ENCODE peak calls at places on chromosome 21, in six cellular contexts. F, H, I, J, L and R are unnamed samples.
A peak's percentile ranks its signal among the peaks of the same experiment; 100 is the strongest.

GRCh38 chr21:43921602-43921978 is 56.6 kb downstream of the AGPAT3 start:
- DNase-seq in F (no peak), H (no peak), I (no peak), J (no peak), L (no peak), R (no peak)

GRCh38 chr21:14071902-14072734 is 138.6 kb downstream of the LIPI start:
- DNase-seq in F (no peak), H (no peak), I (no peak), J (no peak), L (no peak), R (no peak)

GRCh38 chr21:42570362-42570761 is 56.7 kb downstream of the SLC37A1 start:
- DNase-seq in F (peak; percentile 50), H (no peak), I (no peak), J (peak; percentile 20), L (no peak), R (peak; percentile 32)

GRCh38 chr21:32112194-32112593 is 166.7 kb downstream of the MIS18A start:
- DNase-seq in F (no peak), H (no peak), I (no peak), J (no peak), L (no peak), R (no peak)

GRCh38 chr21:18253809-18254208 is 9.2 kb downstream of the CHODL start:
- DNase-seq in F (no peak), H (no peak), I (no peak), J (no peak), L (no peak), R (no peak)

GRCh38 chr21:27570306-27570868 is 603.5 kb upstream of the ADAMTS5 start:
- DNase-seq in F (peak; percentile 83), H (no peak), I (no peak), J (peak; percentile 37), L (peak; percentile 39), R (peak; percentile 69)

GRCh38 chr21:27171704-27172103 is 204.8 kb upstream of the ADAMTS5 start:
- DNase-seq in F (no peak), H (no peak), I (no peak), J (no peak), L (no peak), R (no peak)

GRCh38 chr21:17458279-17458678 is 54.6 kb upstream of the CXADR start:
- DNase-seq in F (no peak), H (peak; percentile 7), I (no peak), J (no peak), L (no peak), R (no peak)

GRCh38 chr21:25997788-25998611 is 172.6 kb downstream of the APP start:
- DNase-seq in F (no peak), H (peak; percentile 64), I (no peak), J (no peak), L (peak; percentile 41), R (no peak)

GRCh38 chr21:32819702-32820101 is 48.1 kb upstream of the PAXBP1 start:
- DNase-seq in F (peak; percentile 84), H (no peak), I (no peak), J (no peak), L (no peak), R (no peak)

GRCh38 chr21:31459457-31459856 is 115.4 kb upstream of the TIAM1 start:
- DNase-seq in F (no peak), H (no peak), I (no peak), J (no peak), L (no peak), R (no peak)

GRCh38 chr21:42724226-42724920 is 71.0 kb downstream of the PDE9A start:
- DNase-seq in F (no peak), H (peak; percentile 78), I (no peak), J (no peak), L (peak; percentile 7), R (no peak)

GRCh38 chr21:44052071-44052829 is 40.1 kb downstream of the TRAPPC10 start:
- DNase-seq in F (no peak), H (no peak), I (no peak), J (peak; percentile 43), L (no peak), R (no peak)

GRCh38 chr21:40099809-40100208 is 232.6 kb downstream of the PCP4 start:
- DNase-seq in F (no peak), H (no peak), I (no peak), J (no peak), L (no peak), R (no peak)

GRCh38 chr21:40153351-40153750 is 286.1 kb downstream of the PCP4 start:
- DNase-seq in F (no peak), H (no peak), I (no peak), J (no peak), L (no peak), R (no peak)

GRCh38 chr21:31260790-31261189 is 83.3 kb downstream of the TIAM1 start:
- DNase-seq in F (no peak), H (no peak), I (no peak), J (no peak), L (no peak), R (no peak)

GRCh38 chr21:32207096-32207716 is 71.6 kb downstream of the MIS18A start:
- DNase-seq in F (no peak), H (no peak), I (no peak), J (no peak), L (no peak), R (no peak)

GRCh38 chr21:28132713-28133112 is 860.0 kb downstream of the LTN1 start:
- DNase-seq in F (no peak), H (no peak), I (no peak), J (no peak), L (no peak), R (no peak)

GRCh38 chr21:15063821-15064575 is 802 bp downstream of the NRIP1 start:
- DNase-seq in F (peak; percentile 73), H (peak; percentile 42), I (peak; percentile 82), J (peak; percentile 59), L (no peak), R (peak; percentile 73)

GRCh38 chr21:32371913-32372314 is 20.9 kb downstream of the URB1 start:
- DNase-seq in F (peak; percentile 81), H (no peak), I (no peak), J (peak; percentile 64), L (peak; percentile 98), R (no peak)

GRCh38 chr21:28207776-28208175 is 784.9 kb downstream of the LTN1 start:
- DNase-seq in F (no peak), H (no peak), I (no peak), J (no peak), L (peak; percentile 10), R (no peak)

GRCh38 chr21:42439284-42440186 is 35.8 kb downstream of the UBASH3A start:
- DNase-seq in F (no peak), H (no peak), I (no peak), J (no peak), L (no peak), R (no peak)

GRCh38 chr21:42505090-42505726 is 8.4 kb upstream of the SLC37A1 start:
- DNase-seq in F (no peak), H (no peak), I (no peak), J (no peak), L (no peak), R (no peak)

GRCh38 chr21:32073190-32073589 is 200.4 kb downstream of the HUNK start:
- DNase-seq in F (no peak), H (no peak), I (no peak), J (no peak), L (no peak), R (no peak)

GRCh38 chr21:44450999-44451398 is 4.3 kb upstream of the LRRC3 start:
- DNase-seq in F (no peak), H (no peak), I (no peak), J (peak; percentile 27), L (no peak), R (no peak)

GRCh38 chr21:26506951-26507350 is 66.1 kb downstream of the CYYR1 start:
- DNase-seq in F (no peak), H (no peak), I (no peak), J (no peak), L (peak; percentile 74), R (no peak)

GRCh38 chr21:27681841-27682240 is 715.0 kb upstream of the ADAMTS5 start:
- DNase-seq in F (no peak), H (no peak), I (no peak), J (no peak), L (peak; percentile 69), R (no peak)

GRCh38 chr21:40335689-40336088 is 468.5 kb downstream of the PCP4 start:
- DNase-seq in F (no peak), H (no peak), I (no peak), J (no peak), L (no peak), R (no peak)

GRCh38 chr21:37557261-37557950 is 190.8 kb downstream of the DYRK1A start:
- DNase-seq in F (no peak), H (no peak), I (no peak), J (no peak), L (no peak), R (no peak)

DNA sequence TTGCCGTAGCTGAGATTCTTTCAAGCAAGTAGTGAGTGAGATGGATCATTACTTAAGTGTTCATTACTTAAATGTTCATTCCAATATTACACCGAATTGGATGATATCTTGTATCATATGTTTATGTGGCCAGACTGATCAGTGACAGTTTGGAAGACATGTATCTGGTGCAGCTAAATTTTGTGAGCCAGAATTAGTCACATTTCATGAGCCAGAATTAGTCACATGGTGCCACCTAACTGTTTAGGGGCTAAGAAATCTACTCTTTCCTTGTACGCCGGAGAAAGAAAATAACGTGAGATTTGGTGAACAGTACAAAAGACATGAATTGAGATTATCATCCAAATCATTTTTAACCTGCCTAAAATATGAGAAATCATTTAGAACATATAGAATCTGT is 355.7 kb downstream of the USP25 start:
- DNase-seq in F (no peak), H (no peak), I (no peak), J (no peak), L (no peak), R (no peak)
- H3K4me3 ChIP-seq in F (no peak overlapping the region), H (no peak overlapping the region), I (no peak overlapping the region), J (no peak overlapping the region), L (no peak overlapping the region), R (no peak overlapping the region)

DNA sequence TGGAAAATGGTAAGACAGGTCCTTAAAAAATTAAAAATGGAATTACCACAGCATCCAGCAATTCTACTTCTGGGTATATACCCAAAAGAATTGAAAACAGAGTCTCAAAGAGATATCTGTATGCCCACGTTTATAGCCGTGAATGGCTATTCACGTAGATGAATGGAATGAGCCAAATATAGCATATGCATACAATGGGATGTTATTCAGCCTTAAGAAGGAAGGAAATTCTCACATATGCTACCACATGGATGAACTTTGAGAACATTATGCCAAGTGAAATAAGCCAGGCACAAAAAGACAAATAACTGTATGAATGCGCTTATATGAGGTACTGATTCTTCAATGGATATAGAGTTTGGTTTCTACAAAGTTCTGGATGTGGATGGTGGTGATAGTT is 134.4 kb upstream of the KCNE2 start:
- DNase-seq in F (no peak), H (no peak), I (no peak), J (no peak), L (peak; percentile 26), R (no peak)
- H3K4me1 ChIP-seq in F (no peaks in the 10 kb centered on the region), H (no peaks in the 10 kb centered on the region), I (no peaks in the 10 kb centered on the region), J (no peaks in the 10 kb centered on the region), L (no peaks in the 10 kb centered on the region), R (peaks cover 10% of the 10 kb centered on the region)

DNA sequence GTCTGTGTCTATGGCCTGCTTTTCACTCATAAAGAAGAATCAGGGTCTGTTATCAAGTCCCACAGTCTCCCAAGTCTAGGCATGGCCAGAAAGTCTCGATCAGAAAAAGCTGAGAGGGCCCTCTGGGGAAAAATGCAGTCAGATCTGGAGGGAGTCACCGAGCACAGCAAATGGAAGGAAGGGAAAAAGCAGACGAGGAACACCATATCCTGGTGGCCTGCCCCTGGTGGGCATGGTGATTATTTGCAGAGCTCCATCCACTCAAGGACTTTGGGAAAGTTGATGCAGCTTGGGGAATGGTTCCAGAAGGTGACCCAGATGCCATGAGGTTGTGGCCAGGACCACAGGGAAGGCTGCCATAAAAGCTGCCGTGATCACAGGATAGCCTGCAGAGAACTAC is 189.1 kb downstream of the CLIC6 start:
- DNase-seq in F (no peak), H (no peak), I (no peak), J (no peak), L (no peak), R (no peak)
- TF ChIP-seq CTCF in F (no peak), H (no peak), I (no peak), J (no peak), L (peak; percentile 38), R (no peak)

GRCh38 chr21:29238967-29239289 is 59.8 kb upstream of the BACH1 start:
- DNase-seq in F (no peak), H (no peak), I (no peak), J (no peak), L (no peak), R (no peak)
- H3K4me3 ChIP-seq in F (no peak overlapping the region), H (no peak overlapping the region), I (no peak overlapping the region), J (no peak overlapping the region), L (no peak overlapping the region), R (no peak overlapping the region)